ENCODE peak calls at places on chromosomes 4 and X, in six cellular contexts. Y is AG09309, K is IMR-90, C is psoas muscle, E is GM13977, N is coronary artery. J is an unnamed sample.

GRCh38 chrX:44698328-44698727 is 145.5 kb upstream of the DUSP21 start:
- DNase-seq in K (no peak), Y (no peak), E (no peak), C (no peak), N (no peak), J (no peak)

GRCh38 chrX:145820825-145821224 is 3.2 kb downstream of the SLITRK2 start:
- DNase-seq in Y (no peak), K (no peak), C (no peak), N (no peak), E (no peak), J (no peak)

GRCh38 chr4:148914734-148915133 is 472.5 kb upstream of the NR3C2 start:
- DNase-seq in C (no peak), K (no peak), Y (no peak), N (no peak), E (no peak), J (no peak)

GRCh38 chr4:144355809-144356757 is 215.6 kb upstream of the GYPA start:
- DNase-seq in Y (peak), K (peak), N (no peak), E (peak), C (no peak), J (peak)

GRCh38 chrX:85493821-85494220 is 114.4 kb upstream of the POF1B start:
- DNase-seq in K (no peak), N (no peak), E (no peak), Y (no peak), C (no peak), J (no peak)

GRCh38 chr4:9703391-9703790 is 78.0 kb upstream of the DRD5 start:
- DNase-seq in K (no peak), E (peak), C (peak), Y (no peak), N (no peak), J (no peak)

GRCh38 chr4:121070274-121070673 is 2.1 kb downstream of the NDNF start:
- DNase-seq in K (no peak), N (no peak), E (no peak), C (no peak), Y (no peak), J (no peak)

GRCh38 chr4:143641406-143641805 is 59.1 kb downstream of the FREM3 start:
- DNase-seq in Y (no peak), N (no peak), C (no peak), E (no peak), K (no peak), J (no peak)

GRCh38 chr4:3783691-3784306 is 17.6 kb downstream of the ADRA2C start:
- DNase-seq in E (no peak), N (no peak), Y (no peak), C (no peak), K (no peak), J (no peak)

GRCh38 chr4:142940614-142941013 is 94.5 kb upstream of the INPP4B start:
- DNase-seq in E (no peak), K (no peak), Y (no peak), N (no peak), C (no peak), J (no peak)

GRCh38 chr4:173316060-173316459 is 18.1 kb downstream of the HMGB2 start:
- DNase-seq in K (no peak), C (no peak), Y (no peak), N (no peak), E (no peak), J (no peak)

GRCh38 chr4:173317003-173317402 is 17.2 kb downstream of the HMGB2 start:
- DNase-seq in Y (no peak), K (no peak), N (no peak), E (no peak), C (no peak), J (no peak)

GRCh38 chr4:173314715-173315114 is 19.4 kb downstream of the HMGB2 start:
- DNase-seq in E (no peak), K (no peak), C (no peak), N (no peak), Y (no peak), J (no peak)

GRCh38 chr4:173319696-173320095 is 14.5 kb downstream of the HMGB2 start:
- DNase-seq in C (no peak), N (no peak), Y (no peak), K (peak), E (no peak), J (peak)

DNA sequence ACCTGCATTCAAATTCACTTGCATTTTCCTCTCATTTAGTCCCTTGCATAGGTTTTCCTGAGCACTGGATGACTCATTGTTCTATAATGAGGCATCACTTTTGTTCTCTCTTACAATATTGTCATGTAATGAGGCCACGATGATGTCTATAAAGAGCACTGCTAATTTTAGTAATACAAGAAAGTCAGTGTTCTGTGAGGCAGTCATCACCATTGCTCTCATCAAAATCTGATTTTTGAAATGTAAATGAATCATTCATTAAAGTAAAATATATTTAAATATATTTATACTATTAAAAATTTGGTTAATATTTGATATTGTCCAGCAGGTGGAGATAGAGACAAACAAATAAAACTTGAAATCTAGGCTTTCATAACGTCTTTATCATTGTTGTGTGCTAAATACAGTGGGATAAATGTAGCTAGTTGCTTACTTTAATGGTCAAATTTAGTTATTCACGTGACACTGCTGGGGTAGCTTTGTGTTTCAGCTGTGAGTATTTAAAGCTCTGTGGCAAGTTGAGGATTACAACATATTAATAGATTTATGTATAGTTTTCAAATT is 15.4 kb downstream of the HMGB2 start:
- DNase-seq in Y (no peak), N (no peak), C (no peak), E (no peak), K (peak), J (peak)
- TF ChIP-seq CTCF in Y (peak), N (peak), C (peak), E (no peak), K (peak), J (peak)

GRCh38 chr4:166324321-166324720 is 451.3 kb downstream of the TLL1 start:
- DNase-seq in C (no peak), Y (no peak), N (no peak), K (no peak), E (no peak), J (peak)
- TF ChIP-seq CTCF in C (no peak), Y (no peak), N (no peak), K (no peak), E (peak), J (peak)

DNA sequence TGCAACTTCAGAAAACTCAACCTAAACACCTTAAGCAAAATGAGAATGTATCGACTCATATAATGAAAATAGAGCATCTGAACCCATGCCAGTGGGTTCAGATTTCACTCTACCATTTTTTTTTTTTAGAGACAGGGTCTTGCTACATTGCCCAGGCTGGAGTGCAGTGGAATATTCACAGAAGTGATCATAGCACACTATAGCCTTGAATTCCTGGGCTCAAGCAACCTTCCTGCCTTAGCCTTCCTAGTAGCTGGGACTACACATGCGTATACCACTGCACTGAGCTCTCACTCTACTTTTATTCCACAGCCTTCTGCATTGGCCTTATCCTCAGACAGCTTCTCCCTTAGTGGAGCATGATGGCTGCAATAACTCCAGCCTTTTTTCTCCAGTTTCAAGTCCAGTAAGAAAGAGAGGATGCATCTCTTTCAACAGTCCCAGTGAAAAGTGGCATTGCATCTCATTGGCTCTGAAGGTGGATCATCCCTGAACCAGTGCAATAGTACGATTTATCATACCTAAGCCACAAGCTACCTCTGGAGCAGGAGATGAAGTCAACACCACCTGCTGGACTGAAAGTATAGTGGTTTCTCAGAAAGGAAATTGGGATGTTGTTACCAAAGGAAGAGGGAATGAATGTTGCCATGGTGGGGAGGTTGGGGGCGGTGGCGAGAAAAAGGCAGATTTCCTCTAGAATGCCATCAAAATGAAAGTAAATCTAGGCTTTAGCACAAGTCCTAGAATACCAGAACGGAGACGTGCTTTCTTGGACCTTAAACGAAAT is 2.0 kb upstream of the SOD3 start:
- DNase-seq in K (peak), N (no peak), E (no peak), Y (no peak), C (no peak), J (peak)
- TF ChIP-seq CTCF in K (peak), N (no peak), E (no peak), Y (peak), C (peak), J (peak)

GRCh38 chr4:56907489-56908205 is at the start of gene REST:
- DNase-seq in C (peak), Y (no peak), K (peak), N (peak), E (peak), J (peak)

GRCh38 chr4:56909083-56909981 is 1.6 kb downstream of the REST start:
- DNase-seq in E (peak), Y (no peak), K (peak), C (no peak), N (peak), J (peak)

GRCh38 chr4:56907009-56907408 is 691 bp upstream of the REST start:
- DNase-seq in N (no peak), Y (no peak), C (no peak), E (peak), K (no peak), J (no peak)

GRCh38 chr4:56906534-56906933 is 1.2 kb upstream of the REST start:
- DNase-seq in K (no peak), N (no peak), C (no peak), E (no peak), Y (no peak), J (no peak)

DNA sequence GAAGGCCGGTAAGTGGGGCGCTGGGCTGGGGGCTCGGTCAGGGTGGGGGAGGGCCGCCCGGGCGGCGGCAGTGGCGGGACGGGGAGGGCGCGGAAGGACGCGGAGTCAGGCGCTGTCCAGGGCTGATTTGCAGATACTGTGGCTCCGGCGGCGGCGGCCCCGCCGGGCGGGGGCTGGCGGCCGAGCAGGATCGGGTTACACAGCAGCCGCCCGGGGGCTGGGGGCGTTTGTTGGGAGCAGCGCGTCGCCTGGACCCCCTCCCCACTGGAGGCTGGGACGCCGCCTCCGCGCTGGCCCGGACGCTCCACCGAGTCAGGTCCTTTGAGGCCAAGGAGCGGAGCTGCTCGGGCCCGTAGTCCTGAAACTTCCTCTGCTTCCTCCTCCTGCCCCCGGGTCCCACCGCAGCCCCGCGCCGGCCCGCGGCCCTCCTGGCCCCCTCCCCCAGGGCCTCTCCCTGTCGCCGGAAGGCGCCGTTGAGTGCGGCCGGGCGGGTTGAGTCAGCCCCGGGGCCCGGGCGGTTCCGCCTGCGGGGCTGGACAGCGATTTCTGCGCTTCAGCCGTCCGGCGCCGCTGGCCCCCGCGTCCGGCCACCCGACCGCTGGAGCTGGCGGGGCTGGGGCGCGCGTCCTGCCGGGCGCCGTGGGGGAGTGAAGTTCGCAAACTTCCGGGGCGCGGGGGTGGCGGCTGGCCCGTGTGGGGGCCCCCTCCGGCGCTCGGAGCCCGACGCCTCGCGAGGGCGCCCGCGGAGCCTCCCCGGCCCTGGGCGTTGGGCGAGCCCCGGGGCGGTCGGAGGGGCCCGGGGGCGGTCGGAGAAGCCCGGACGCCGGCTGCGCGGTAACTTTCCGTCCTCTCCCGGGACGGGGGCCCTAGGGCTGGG is 744 bp downstream of the REST start:
- DNase-seq in C (peak), E (peak), N (peak), Y (no peak), K (peak), J (peak)
- TF ChIP-seq CTCF in C (no peak), E (peak), N (no peak), Y (no peak), K (no peak), J (no peak)

DNA sequence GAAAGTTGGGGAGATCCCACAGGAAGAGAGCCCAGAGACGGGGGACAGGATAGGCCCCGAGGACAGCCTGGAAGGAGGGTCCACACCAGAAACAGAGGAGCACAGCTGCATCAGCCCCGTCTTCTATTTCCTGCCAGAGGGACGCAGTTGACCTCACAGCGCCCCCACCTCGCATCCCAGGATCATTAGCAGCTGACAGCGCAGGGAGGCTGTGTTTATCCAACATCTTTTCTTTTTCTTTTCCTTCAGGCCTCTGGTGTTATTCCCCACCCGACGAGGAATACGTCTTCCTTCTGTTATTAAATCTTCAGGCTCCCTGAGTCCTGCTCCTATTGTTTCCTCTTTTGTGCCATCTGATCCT is 75.4 kb downstream of the DCHS2 start:
- DNase-seq in K (no peak), E (no peak), N (no peak), C (peak), Y (no peak), J (no peak)
- TF ChIP-seq CTCF in K (no peak), E (peak), N (no peak), C (no peak), Y (no peak), J (no peak)

GRCh38 chr4:180694875-180695274 is 1548.3 kb upstream of the TENM3 start:
- DNase-seq in C (no peak), E (no peak), K (no peak), Y (no peak), N (no peak), J (no peak)
- TF ChIP-seq CTCF in C (no peak), E (no peak), K (no peak), Y (no peak), N (no peak), J (no peak)

GRCh38 chrX:17805120-17805519 is 56.0 kb downstream of the RAI2 start:
- DNase-seq in C (no peak), Y (no peak), E (no peak), N (no peak), K (no peak), J (no peak)
- TF ChIP-seq CTCF in C (no peak), Y (peak), E (no peak), N (no peak), K (no peak), J (peak)